ENCODE peak calls at places on chromosomes 13 and 19, in seven cellular contexts. R, C, Y, T, D, F and P are unnamed samples.
A peak's percentile ranks its signal among the peaks of the same experiment; 100 is the strongest.

GRCh38 chr13:19596960-19597361 is 35.6 kb upstream of the TPTE2 start:
- DNase-seq in R (no peak), C (no peak), F (no peak), D (peak; percentile 60), T (peak; percentile 30), Y (peak; percentile 50), P (peak; percentile 65)

GRCh38 chr13:44516771-44517170 is 59.4 kb downstream of the TSC22D1 start:
- DNase-seq in Y (no peak), D (no peak), R (no peak), C (no peak), F (no peak), T (no peak), P (no peak)

GRCh38 chr13:24254151-24254810 is 55.1 kb upstream of the C1QTNF9 start:
- DNase-seq in R (no peak), D (peak; percentile 70), F (no peak), Y (no peak), T (no peak), C (no peak), P (no peak)

GRCh38 chr19:4368128-4368820 is 24.9 kb downstream of the MPND start:
- DNase-seq in T (no peak), Y (no peak), C (no peak), R (no peak), D (no peak), F (no peak), P (peak; percentile 53)

GRCh38 chr19:13959141-13959961 is 7.0 kb downstream of the DCAF15 start:
- DNase-seq in R (no peak), D (no peak), Y (no peak), C (no peak), F (no peak), T (no peak), P (no peak)

GRCh38 chr19:58154287-58154678 is 3.7 kb upstream of the ZNF329 start:
- DNase-seq in D (peak; percentile 50), C (no peak), Y (peak; percentile 75), T (peak; percentile 42), F (no peak), R (no peak), P (peak; percentile 29)

GRCh38 chr13:79936368-79937136 is 404.4 kb downstream of the SPRY2 start:
- DNase-seq in D (peak; percentile 99), F (no peak), T (peak; percentile 100), C (no peak), R (no peak), Y (peak; percentile 99), P (peak; percentile 98)

GRCh38 chr19:12872941-12873890 is 8.0 kb downstream of the DNASE2 start:
- DNase-seq in R (no peak), T (no peak), C (no peak), D (peak; percentile 26), Y (peak; percentile 57), F (peak; percentile 87), P (peak; percentile 75)

GRCh38 chr19:41154060-41154459 is 39.0 kb upstream of the CYP2S1 start:
- DNase-seq in D (no peak), Y (no peak), R (no peak), C (no peak), T (no peak), F (no peak), P (no peak)

GRCh38 chr13:113937497-113938140 is 36.3 kb downstream of the C13orf46 start:
- DNase-seq in R (no peak), Y (no peak), D (no peak), C (no peak), F (no peak), T (no peak), P (no peak)

GRCh38 chr13:22427041-22427440 is 753.7 kb upstream of the SGCG start:
- DNase-seq in T (no peak), D (no peak), F (no peak), R (no peak), C (no peak), Y (no peak), P (no peak)

GRCh38 chr13:27395007-27395510 is 29.4 kb upstream of the GTF3A start:
- DNase-seq in D (no peak), Y (no peak), F (no peak), C (no peak), T (no peak), R (no peak), P (no peak)

GRCh38 chr13:74136089-74136658 is 2.0 kb upstream of the KLF12 start:
- DNase-seq in T (peak; percentile 53), R (no peak), F (peak; percentile 62), Y (peak; percentile 75), D (peak; percentile 65), C (no peak), P (peak; percentile 67)

GRCh38 chr19:39144487-39145071 is 19.0 kb downstream of the PAK4 start:
- DNase-seq in D (no peak), T (peak; percentile 36), F (no peak), R (no peak), C (no peak), Y (no peak), P (no peak)

GRCh38 chr13:70932511-70932910 is 824.3 kb upstream of the KLHL1 start:
- DNase-seq in T (no peak), Y (no peak), C (no peak), R (no peak), F (no peak), D (no peak), P (no peak)

GRCh38 chr13:67964091-67964490 is 734.0 kb upstream of the PCDH9 start:
- DNase-seq in D (no peak), Y (no peak), T (no peak), R (no peak), F (no peak), C (no peak), P (no peak)

GRCh38 chr13:94143624-94144350 is 335.7 kb downstream of the DCT start:
- DNase-seq in C (peak; percentile 13), Y (no peak), D (no peak), R (no peak), T (no peak), F (no peak), P (no peak)

DNA sequence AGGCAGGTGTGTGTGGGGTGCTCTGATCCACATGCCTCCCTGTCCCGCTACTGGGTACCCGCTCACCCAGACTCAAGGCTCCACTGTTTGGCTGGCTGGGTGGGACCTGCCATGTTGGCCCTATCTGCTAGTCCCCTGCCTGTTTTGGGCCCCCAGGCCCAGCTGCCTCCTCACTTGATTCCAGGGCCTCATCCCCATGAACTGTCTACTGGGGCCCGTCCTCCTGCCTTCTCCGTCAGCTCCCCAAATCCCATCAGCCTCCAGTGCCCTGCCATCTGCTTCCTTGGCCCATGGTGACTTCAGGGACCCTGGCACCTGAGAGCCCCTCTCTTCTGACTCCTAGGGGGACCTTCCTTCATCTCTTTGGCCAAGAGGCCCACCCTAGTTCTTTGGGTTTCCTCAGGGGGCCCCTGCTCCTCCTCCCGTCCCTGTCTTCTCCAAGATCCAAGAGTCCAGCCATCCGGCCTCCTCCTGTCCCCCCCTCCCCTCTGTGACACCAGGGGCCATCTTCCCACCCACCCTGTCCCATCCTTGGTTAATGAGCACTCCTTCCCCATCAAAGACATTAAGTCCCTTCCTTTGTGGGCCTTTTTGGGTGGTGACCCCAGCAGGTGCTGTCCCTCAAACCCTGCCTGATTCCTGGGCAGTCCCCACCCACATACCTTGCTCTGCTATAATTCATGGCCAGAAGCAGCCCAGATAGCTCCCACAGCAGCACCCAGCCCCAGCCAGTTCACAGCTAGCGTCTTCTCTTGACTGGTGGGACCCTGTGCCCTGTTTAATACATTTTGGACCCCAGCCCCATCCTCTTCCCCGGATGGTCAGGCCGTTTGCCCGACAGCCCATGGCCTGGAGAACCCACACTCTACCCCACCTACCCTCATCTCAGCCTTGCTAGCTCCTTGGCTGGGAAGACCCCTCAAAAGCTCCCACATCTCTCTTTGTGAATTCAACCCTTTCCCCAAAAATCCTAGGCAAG is 1.9 kb downstream of the CCDC106 start:
- DNase-seq in T (no peak), D (no peak), F (no peak), C (no peak), Y (no peak), R (no peak), P (no peak)
- H3K9ac ChIP-seq in T (no peak overlapping the region), D (peak overlapping the region; percentile 87), F (peak overlapping the region; percentile 87), C (no peak overlapping the region), Y (no peak overlapping the region), R (peak overlapping the region; percentile 21), P (no peak overlapping the region)

GRCh38 chr13:32503727-32504126 is 34.9 kb downstream of the N4BP2L2 start:
- DNase-seq in D (no peak), R (no peak), T (no peak), Y (no peak), C (no peak), F (no peak), P (no peak)
- H3K9ac ChIP-seq in D (no peak overlapping the region), R (no peak overlapping the region), T (no peak overlapping the region), Y (no peak overlapping the region), C (no peak overlapping the region), F (no peak overlapping the region), P (no peak overlapping the region)

DNA sequence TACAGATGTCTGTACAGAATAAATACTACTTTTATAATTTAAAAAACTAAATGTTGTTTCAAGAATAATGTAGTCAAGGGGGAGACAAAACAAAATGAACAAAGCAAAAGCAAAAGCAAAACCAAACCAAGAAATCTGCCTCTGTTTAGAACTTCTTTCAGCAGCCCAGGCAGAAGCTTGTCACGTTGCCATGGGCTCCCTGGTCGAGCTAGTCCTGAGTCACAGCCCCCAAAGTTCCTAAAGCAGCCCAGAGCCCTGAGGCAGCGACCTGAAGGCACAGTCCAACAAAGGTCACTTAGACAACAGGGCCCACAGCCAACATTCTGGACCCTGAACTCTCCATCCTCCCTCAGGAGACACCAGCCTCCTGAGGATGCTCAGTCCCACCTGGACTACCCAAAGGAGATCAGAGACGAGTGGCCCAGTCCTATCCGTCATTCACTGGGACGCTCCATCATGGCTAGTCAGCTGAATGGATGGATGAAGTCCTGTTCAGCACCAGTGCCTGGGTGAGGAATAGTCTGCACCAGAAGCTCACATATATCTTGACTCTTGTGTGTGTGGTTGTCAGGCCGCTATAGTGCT is 41.7 kb downstream of the SIAH3 start:
- DNase-seq in Y (no peak), F (no peak), C (no peak), T (no peak), R (no peak), D (peak; percentile 20), P (no peak)
- H3K9ac ChIP-seq in Y (no peak overlapping the region), F (no peak overlapping the region), C (no peak overlapping the region), T (no peak overlapping the region), R (no peak overlapping the region), D (no peak overlapping the region), P (no peak overlapping the region)

GRCh38 chr19:5966941-5967340 is 11.0 kb downstream of the RANBP3 start:
- DNase-seq in C (no peak), D (no peak), Y (no peak), T (no peak), R (no peak), F (no peak), P (no peak)

GRCh38 chr19:5968431-5969373 is 9.2 kb downstream of the RANBP3 start:
- DNase-seq in C (no peak), R (no peak), Y (no peak), F (peak; percentile 48), D (no peak), T (peak; percentile 25), P (peak; percentile 58)

GRCh38 chr19:5967994-5968430 is 9.9 kb downstream of the RANBP3 start:
- DNase-seq in Y (peak; percentile 81), T (peak; percentile 66), C (no peak), F (peak; percentile 79), R (peak; percentile 67), D (peak; percentile 90), P (peak; percentile 67)

GRCh38 chr19:5966215-5966614 is 11.7 kb downstream of the RANBP3 start:
- DNase-seq in F (no peak), T (peak; percentile 71), C (no peak), D (peak; percentile 90), R (no peak), Y (peak; percentile 86), P (no peak)

DNA sequence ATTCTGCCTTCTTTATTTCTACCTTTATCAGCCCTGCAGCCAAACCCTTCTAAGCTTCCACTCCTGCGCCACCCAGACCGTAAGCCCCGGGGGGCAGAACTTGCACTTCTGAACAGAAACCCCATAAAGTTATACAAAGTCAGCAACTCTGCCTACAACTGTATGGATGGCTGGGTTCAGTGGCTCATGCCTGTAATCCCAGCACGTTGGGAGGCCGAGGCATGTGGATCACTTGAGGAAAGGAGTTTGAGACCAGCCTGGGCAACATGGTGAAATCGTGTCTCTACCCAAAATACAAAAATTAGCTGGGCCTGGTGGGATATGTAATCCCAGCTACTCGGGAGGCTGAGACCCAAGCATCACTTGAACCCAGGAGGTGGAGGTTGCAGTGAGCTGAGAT is 10.4 kb downstream of the RANBP3 start:
- DNase-seq in T (no peak), D (no peak), C (no peak), F (no peak), R (no peak), Y (no peak), P (no peak)
- H3K9ac ChIP-seq in T (no peak overlapping the region), D (peak overlapping the region; percentile 61), C (no peak overlapping the region), F (no peak overlapping the region), R (no peak overlapping the region), Y (peak overlapping the region; percentile 38), P (no peak overlapping the region)